ENCODE peak calls at places on chromosomes 11 and 22, in five cellular contexts. D is CD8-positive, alpha-beta memory T cell; Z is B cell; H is esophagus squamous epithelium; X is NCI-H1092. S is an unnamed sample.

GRCh38 chr11:44305643-44306468 is 4.1 kb downstream of the ALX4 start:
- DNase-seq in D (no peak), Z (peak; percentile 56), H (no peak), X (no peak), S (no peak)

GRCh38 chr11:65435330-65435931 is 12.8 kb downstream of the NEAT1 start:
- DNase-seq in D (no peak), Z (no peak), H (no peak), X (no peak), S (no peak)

GRCh38 chr11:43697679-43698078 is 17.1 kb downstream of the HSD17B12 start:
- DNase-seq in D (no peak), Z (no peak), H (no peak), X (no peak), S (no peak)

GRCh38 chr11:77020751-77021150 is 13.4 kb upstream of the B3GNT6 start:
- DNase-seq in D (no peak), Z (no peak), H (no peak), X (no peak), S (no peak)

GRCh38 chr22:24176040-24176439 is 5.2 kb upstream of the SUSD2 start:
- DNase-seq in D (no peak), Z (no peak), H (no peak), X (no peak), S (no peak)

GRCh38 chr11:64140101-64140500 is 25.8 kb downstream of the MACROD1 start:
- DNase-seq in D (no peak), Z (no peak), H (no peak), X (no peak), S (no peak)

GRCh38 chr11:1371377-1371776 is 18.4 kb upstream of the BRSK2 start:
- DNase-seq in D (no peak), Z (peak; percentile 5), H (no peak), X (no peak), S (no peak)

GRCh38 chr11:84583106-84583505 is 1044.0 kb downstream of the DLG2 start:
- DNase-seq in D (no peak), Z (no peak), H (no peak), X (no peak), S (no peak)

GRCh38 chr22:31923761-31924160 is 20.6 kb upstream of the YWHAH start:
- DNase-seq in D (no peak), Z (no peak), H (no peak), X (no peak), S (no peak)

GRCh38 chr11:109249597-109249996 is 172.4 kb upstream of the C11orf87 start:
- DNase-seq in D (no peak), Z (no peak), H (no peak), X (no peak), S (no peak)

GRCh38 chr11:31810779-31811647 is at the start of gene PAX6:
- DNase-seq in D (no peak), Z (peak; percentile 54), H (no peak), X (peak; percentile 84), S (peak; percentile 26)

GRCh38 chr11:2139691-2140337 is 625 bp upstream of the IGF2 start:
- DNase-seq in D (no peak), Z (no peak), H (no peak), X (no peak), S (no peak)

GRCh38 chr22:43113516-43114251 is 3.1 kb downstream of the BIK start:
- DNase-seq in D (no peak), Z (no peak), H (no peak), X (no peak), S (no peak)

GRCh38 chr22:21032037-21032842 is at the start of gene SLC7A4:
- DNase-seq in D (no peak), Z (no peak), H (no peak), X (no peak), S (no peak)

GRCh38 chr11:126578021-126578420 is 222.5 kb downstream of the ST3GAL4 start:
- DNase-seq in D (no peak), Z (no peak), H (no peak), X (no peak), S (no peak)

GRCh38 chr11:27471588-27472397 is 797 bp downstream of the LGR4 start:
- DNase-seq in D (peak; percentile 1), Z (peak; percentile 49), H (no peak), X (peak; percentile 7), S (no peak)

GRCh38 chr11:47483408-47483807 is 34.5 kb upstream of the RAPSN start:
- DNase-seq in D (no peak), Z (no peak), H (no peak), X (no peak), S (no peak)

GRCh38 chr22:19056951-19057401 is 65.2 kb downstream of the DGCR2 start:
- DNase-seq in D (no peak), Z (no peak), H (no peak), X (no peak), S (no peak)

GRCh38 chr22:43053176-43053575 is 36.0 kb downstream of the TTLL1 start:
- DNase-seq in D (no peak), Z (no peak), H (no peak), X (no peak), S (no peak)

GRCh38 chr11:36459046-36459445 is 51.0 kb downstream of the TRAF6 start:
- DNase-seq in D (no peak), Z (no peak), H (no peak), X (no peak), S (no peak)

GRCh38 chr11:132248585-132248984 is 878.2 kb downstream of the NTM start:
- DNase-seq in D (no peak), Z (no peak), H (no peak), X (peak; percentile 20), S (no peak)

GRCh38 chr11:28679795-28680194 is 571.6 kb downstream of the METTL15 start:
- DNase-seq in D (no peak), Z (no peak), H (no peak), X (no peak), S (no peak)

GRCh38 chr11:87405843-87406242 is 368.1 kb downstream of the TMEM135 start:
- DNase-seq in D (no peak), Z (no peak), H (no peak), X (no peak), S (no peak)

GRCh38 chr11:107858217-107859070 is at the start of gene SLC35F2:
- DNase-seq in D (peak; percentile 54), Z (peak; percentile 80), H (no peak), X (peak; percentile 19), S (peak; percentile 36)

S was measured in GOT3.